ENCODE peak calls at places on chromosomes 6 and 20, in nine cellular contexts. One of them, this sample, is unnamed.

GRCh38 chr20:53750827-53751393 is 157.3 kb upstream of the ZNF217 start:
- DNase-seq in activated CD4-positive, alpha-beta T cell treated with anti-CD3 and anti-CD28 coated beads for 24 hours: no peak
- DNase-seq in RWPE1: no peak
- DNase-seq in smooth muscle cell of the brain vasculature: no peak
- DNase-seq in NCI-H2081: no peak
- DNase-seq in GM23338: no peak
- DNase-seq in GM03348: peak; percentile 39
- DNase-seq in NCI-H1694 treated with DMSO at 0.1 percent for 48 hours: peak; percentile 55
- DNase-seq in neuronal stem cell: no peak
- DNase-seq in this sample: no peak

GRCh38 chr6:169859401-169859977 is 108.1 kb downstream of the ERMARD start:
- DNase-seq in GM03348: no peak
- DNase-seq in NCI-H2081: no peak
- DNase-seq in activated CD4-positive, alpha-beta T cell treated with anti-CD3 and anti-CD28 coated beads for 24 hours: no peak
- DNase-seq in NCI-H1694 treated with DMSO at 0.1 percent for 48 hours: no peak
- DNase-seq in GM23338: no peak
- DNase-seq in neuronal stem cell: no peak
- DNase-seq in RWPE1: no peak
- DNase-seq in smooth muscle cell of the brain vasculature: no peak
- DNase-seq in this sample: no peak

GRCh38 chr20:15616626-15617025 is 956.6 kb downstream of the KIF16B start:
- DNase-seq in GM23338: no peak
- DNase-seq in RWPE1: no peak
- DNase-seq in GM03348: peak; percentile 5
- DNase-seq in NCI-H1694 treated with DMSO at 0.1 percent for 48 hours: no peak
- DNase-seq in activated CD4-positive, alpha-beta T cell treated with anti-CD3 and anti-CD28 coated beads for 24 hours: no peak
- DNase-seq in neuronal stem cell: no peak
- DNase-seq in NCI-H2081: no peak
- DNase-seq in smooth muscle cell of the brain vasculature: no peak
- DNase-seq in this sample: no peak

GRCh38 chr6:122735618-122736017 is 43.9 kb upstream of the FABP7 start:
- DNase-seq in smooth muscle cell of the brain vasculature: no peak
- DNase-seq in GM23338: no peak
- DNase-seq in RWPE1: peak; percentile 85
- DNase-seq in NCI-H1694 treated with DMSO at 0.1 percent for 48 hours: peak; percentile 92
- DNase-seq in activated CD4-positive, alpha-beta T cell treated with anti-CD3 and anti-CD28 coated beads for 24 hours: no peak
- DNase-seq in NCI-H2081: peak; percentile 54
- DNase-seq in neuronal stem cell: no peak
- DNase-seq in GM03348: no peak
- DNase-seq in this sample: peak; percentile 73

GRCh38 chr6:134060491-134061106 is 8.2 kb upstream of the SLC2A12 start:
- DNase-seq in GM23338: peak; percentile 79
- DNase-seq in RWPE1: peak; percentile 82
- DNase-seq in NCI-H2081: no peak
- DNase-seq in neuronal stem cell: no peak
- DNase-seq in GM03348: peak; percentile 85
- DNase-seq in NCI-H1694 treated with DMSO at 0.1 percent for 48 hours: no peak
- DNase-seq in activated CD4-positive, alpha-beta T cell treated with anti-CD3 and anti-CD28 coated beads for 24 hours: no peak
- DNase-seq in smooth muscle cell of the brain vasculature: no peak
- DNase-seq in this sample: no peak

GRCh38 chr6:22036267-22036666 is 260.6 kb downstream of the PRL start:
- DNase-seq in NCI-H2081: peak; percentile 28
- DNase-seq in activated CD4-positive, alpha-beta T cell treated with anti-CD3 and anti-CD28 coated beads for 24 hours: no peak
- DNase-seq in smooth muscle cell of the brain vasculature: no peak
- DNase-seq in NCI-H1694 treated with DMSO at 0.1 percent for 48 hours: no peak
- DNase-seq in neuronal stem cell: peak; percentile 54
- DNase-seq in GM03348: no peak
- DNase-seq in RWPE1: peak; percentile 74
- DNase-seq in GM23338: peak; percentile 81
- DNase-seq in this sample: peak; percentile 77

GRCh38 chr6:87945181-87945580 is 102.5 kb upstream of the SPACA1 start:
- DNase-seq in NCI-H1694 treated with DMSO at 0.1 percent for 48 hours: peak; percentile 70
- DNase-seq in RWPE1: no peak
- DNase-seq in GM03348: no peak
- DNase-seq in NCI-H2081: no peak
- DNase-seq in smooth muscle cell of the brain vasculature: no peak
- DNase-seq in activated CD4-positive, alpha-beta T cell treated with anti-CD3 and anti-CD28 coated beads for 24 hours: no peak
- DNase-seq in GM23338: no peak
- DNase-seq in neuronal stem cell: no peak
- DNase-seq in this sample: no peak

GRCh38 chr20:20364016-20364746 is 3.7 kb upstream of the INSM1 start:
- DNase-seq in NCI-H1694 treated with DMSO at 0.1 percent for 48 hours: no peak
- DNase-seq in NCI-H2081: peak; percentile 95
- DNase-seq in GM03348: no peak
- DNase-seq in smooth muscle cell of the brain vasculature: no peak
- DNase-seq in activated CD4-positive, alpha-beta T cell treated with anti-CD3 and anti-CD28 coated beads for 24 hours: no peak
- DNase-seq in neuronal stem cell: peak; percentile 58
- DNase-seq in RWPE1: no peak
- DNase-seq in GM23338: peak; percentile 81
- DNase-seq in this sample: peak; percentile 91

GRCh38 chr6:25181923-25182322 is 97.3 kb upstream of the CARMIL1 start:
- DNase-seq in NCI-H1694 treated with DMSO at 0.1 percent for 48 hours: no peak
- DNase-seq in smooth muscle cell of the brain vasculature: no peak
- DNase-seq in activated CD4-positive, alpha-beta T cell treated with anti-CD3 and anti-CD28 coated beads for 24 hours: no peak
- DNase-seq in NCI-H2081: no peak
- DNase-seq in neuronal stem cell: no peak
- DNase-seq in RWPE1: no peak
- DNase-seq in GM23338: no peak
- DNase-seq in GM03348: no peak
- DNase-seq in this sample: no peak

GRCh38 chr20:21557246-21557982 is 43.5 kb upstream of the NKX2-2 start:
- DNase-seq in NCI-H2081: no peak
- DNase-seq in neuronal stem cell: no peak
- DNase-seq in GM03348: no peak
- DNase-seq in NCI-H1694 treated with DMSO at 0.1 percent for 48 hours: no peak
- DNase-seq in RWPE1: no peak
- DNase-seq in GM23338: no peak
- DNase-seq in smooth muscle cell of the brain vasculature: no peak
- DNase-seq in activated CD4-positive, alpha-beta T cell treated with anti-CD3 and anti-CD28 coated beads for 24 hours: no peak
- DNase-seq in this sample: no peak

This sample was measured in NCI-H2029 treated with DMSO at 0.1 percent for 48 hours.